ENCODE peak calls at places on chromosomes 11 and 22, in ten cellular contexts. W is activated CD4-positive, alpha-beta memory T cell treated with anti-CD3 and anti-CD28 coated beads, Interleukin-2, amount 10 ng/mL, durations not matched to agents 7 days and 5 days; N is cardiac fibroblast; T is HL-60; A is heart left ventricle; Z is Calu3; I is effector memory CD8-positive, alpha-beta T cell; G is NCI-H1436; B is ureter; M is stimulated activated naive CD8-positive, alpha-beta T cell treated with anti-CD3 and anti-CD28 coated beads, Interleukin-15, Interleukin-2, amounts not matched to agents 100 U/mL and 50 U/mL, for 24 hours. C is an unnamed sample.
A peak's percentile ranks its signal among the peaks of the same experiment; 100 is the strongest.

GRCh38 chr11:46345131-46345597 is 2.1 kb upstream of the DGKZ start:
- DNase-seq in G (no peak), W (peak; percentile 33), A (peak; percentile 81), M (peak; percentile 36), T (peak; percentile 86), I (no peak), B (peak; percentile 71), N (no peak), Z (no peak), C (no peak)

GRCh38 chr22:25452116-25452700 is 112.3 kb upstream of the GRK3 start:
- DNase-seq in G (no peak), W (no peak), B (no peak), N (peak; percentile 51), M (no peak), T (no peak), I (no peak), Z (no peak), A (no peak), C (no peak)

GRCh38 chr11:132119573-132119972 is 749.2 kb downstream of the NTM start:
- DNase-seq in I (no peak), W (no peak), N (no peak), T (no peak), G (no peak), M (no peak), B (no peak), Z (no peak), A (no peak), C (no peak)

GRCh38 chr11:71977743-71978418 is 20.8 kb upstream of the IL18BP start:
- DNase-seq in B (no peak), Z (peak; percentile 59), T (no peak), I (peak; percentile 47), M (peak; percentile 56), G (peak; percentile 19), N (peak; percentile 69), A (peak; percentile 39), W (peak; percentile 67), C (peak; percentile 30)

GRCh38 chr11:70063555-70063954 is 14.6 kb upstream of the ANO1 start:
- DNase-seq in G (no peak), M (no peak), B (no peak), W (no peak), A (no peak), N (no peak), I (no peak), T (no peak), Z (no peak), C (no peak)

GRCh38 chr11:19603771-19604170 is 108.9 kb upstream of the NAV2 start:
- DNase-seq in M (no peak), B (no peak), N (no peak), A (no peak), T (no peak), W (no peak), Z (no peak), G (no peak), I (no peak), C (no peak)

GRCh38 chr11:2142300-2142759 is 3.1 kb upstream of the IGF2 start:
- DNase-seq in M (no peak), W (no peak), Z (no peak), I (no peak), B (no peak), N (peak; percentile 43), G (no peak), A (no peak), T (no peak), C (no peak)

GRCh38 chr11:61163714-61164609 is 2.7 kb upstream of the VPS37C start:
- DNase-seq in T (peak; percentile 72), Z (no peak), N (no peak), M (peak; percentile 37), W (no peak), I (no peak), B (no peak), A (no peak), G (no peak), C (no peak)

GRCh38 chr11:65210361-65210731 is 28.6 kb downstream of the CAPN1 start:
- DNase-seq in M (no peak), T (no peak), G (no peak), A (no peak), B (no peak), I (no peak), N (no peak), W (no peak), Z (no peak), C (no peak)